ENCODE peak calls at places on chromosomes 4 and X, in eight cellular contexts. D is upper lobe of right lung, I is bronchial epithelial cell, S is uterus, O is tibial artery, F is prostate gland, W is HFF-Myc, R is mucosa of descending colon. B is an unnamed sample.

GRCh38 chr4:105666693-105667092 is 41.8 kb downstream of the INTS12 start:
- DNase-seq in D (no peak), I (peak), S (no peak), O (no peak), F (no peak), W (no peak), R (no peak), B (peak)

GRCh38 chr4:188400456-188400855 is 261.2 kb downstream of the TRIML1 start:
- DNase-seq in D (no peak), I (peak), S (no peak), O (no peak), F (no peak), W (no peak), R (no peak), B (no peak)

GRCh38 chr4:40329805-40330204 is 5.3 kb upstream of the CHRNA9 start:
- DNase-seq in D (no peak), I (no peak), S (no peak), O (no peak), F (no peak), W (no peak), R (no peak), B (no peak)

GRCh38 chr4:23058113-23058512 is 365.4 kb downstream of the GBA3 start:
- DNase-seq in D (no peak), I (no peak), S (no peak), O (no peak), F (no peak), W (no peak), R (no peak), B (no peak)

GRCh38 chr4:52126946-52127345 is 75.8 kb downstream of the SPATA18 start:
- DNase-seq in D (no peak), I (peak), S (no peak), O (no peak), F (no peak), W (no peak), R (no peak), B (no peak)

GRCh38 chr4:63728480-63729177 is 680.6 kb downstream of the TECRL start:
- DNase-seq in D (no peak), I (no peak), S (no peak), O (no peak), F (no peak), W (no peak), R (no peak), B (no peak)

GRCh38 chr4:1720163-1720983 is 750 bp downstream of the TMEM129 start:
- DNase-seq in D (peak), I (no peak), S (no peak), O (no peak), F (peak), W (no peak), R (peak), B (peak)

GRCh38 chrX:118971552-118971951 is 2.9 kb upstream of the LONRF3 start:
- DNase-seq in D (no peak), I (no peak), S (no peak), O (no peak), F (no peak), W (no peak), R (no peak), B (no peak)

DNA sequence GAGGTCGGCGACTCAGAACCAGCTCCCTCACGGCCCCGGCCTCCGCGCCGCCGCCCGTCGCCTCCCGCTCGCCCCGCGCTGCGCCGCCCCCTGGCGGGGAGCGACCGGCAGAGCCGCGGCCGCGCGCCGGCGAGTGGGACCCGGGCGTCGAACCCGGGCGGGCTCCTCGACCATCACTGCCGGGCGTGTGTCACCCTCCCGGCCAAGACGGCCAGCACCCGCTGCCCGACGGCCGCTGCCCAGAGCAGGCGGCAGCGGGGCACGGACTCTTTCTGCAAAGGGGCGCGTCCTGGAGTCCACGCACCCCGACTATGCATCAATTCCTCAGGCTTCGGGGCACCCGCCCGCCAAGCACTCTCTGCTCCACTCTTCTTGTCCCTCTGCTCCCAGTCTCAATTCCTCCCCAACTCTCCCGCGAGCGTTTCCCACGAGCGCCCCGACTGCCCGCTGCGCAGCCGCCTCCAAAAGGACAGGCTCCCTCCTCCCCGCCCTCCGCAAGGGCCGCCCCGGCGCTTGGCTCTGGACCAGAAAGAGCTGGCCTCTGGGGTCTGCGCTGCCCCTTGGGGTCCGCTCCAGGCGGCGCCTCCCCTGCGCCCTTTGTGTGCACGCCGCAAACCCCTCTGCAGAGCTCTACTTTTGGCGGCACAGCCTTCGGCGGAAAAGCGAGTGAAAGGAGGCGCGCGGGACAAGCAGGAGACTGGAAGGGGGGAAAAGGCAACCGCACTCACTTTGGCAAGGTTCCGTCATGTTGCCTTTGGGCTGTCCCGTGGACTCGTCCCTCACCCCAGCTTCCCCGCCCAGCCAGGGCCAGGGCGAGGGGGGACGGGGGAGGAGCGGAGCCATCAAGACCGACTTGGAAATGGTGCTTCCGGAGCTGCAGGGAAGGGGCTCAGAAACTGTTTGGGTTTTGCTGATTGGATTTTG is 1.1 kb downstream of the PDE5A start:
- DNase-seq in D (peak), I (no peak), S (peak), O (peak), F (peak), W (no peak), R (peak), B (peak)
- TF ChIP-seq CTCF in D (peak), I (peak), S (no peak), O (peak), F (no peak), W (no peak), R (peak), B (peak)

GRCh38 chr4:137819964-137820383 is 287.7 kb upstream of the PCDH18 start:
- DNase-seq in D (no peak), I (peak), S (no peak), O (no peak), F (peak), W (peak), R (no peak), B (peak)
- TF ChIP-seq CTCF in D (peak), I (peak), S (no peak), O (no peak), F (peak), W (peak), R (no peak), B (peak)

DNA sequence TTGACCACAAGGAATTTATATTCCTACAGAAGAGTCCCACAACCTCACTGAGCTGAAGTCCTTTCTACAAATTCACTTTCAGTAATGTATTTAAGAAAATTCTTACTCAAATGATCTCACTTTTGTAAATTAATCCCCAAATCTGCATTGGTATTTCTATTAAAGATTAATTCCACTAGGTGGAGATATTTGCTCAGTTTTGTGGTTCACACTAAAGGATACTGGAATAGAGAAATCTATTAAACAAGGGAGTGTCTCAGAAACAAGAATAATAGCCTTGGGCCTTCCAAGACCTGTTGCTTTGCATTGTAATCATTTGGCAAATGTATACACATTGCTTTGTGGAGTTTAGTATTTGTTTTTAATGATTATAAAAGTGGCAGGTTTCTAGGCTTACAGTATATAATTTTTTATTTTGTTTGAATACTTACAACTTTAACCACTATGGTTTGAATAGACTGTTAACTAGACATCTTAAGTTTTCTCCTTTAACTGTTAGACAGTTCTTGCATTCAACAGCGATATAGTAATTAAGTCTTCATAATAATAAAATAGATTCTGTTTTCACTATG is 25.9 kb downstream of the CFAP299 start:
- DNase-seq in D (no peak), I (peak), S (no peak), O (no peak), F (no peak), W (no peak), R (no peak), B (no peak)
- TF ChIP-seq CTCF in D (peak), I (no peak), S (peak), O (peak), F (peak), W (no peak), R (no peak), B (no peak)

GRCh38 chr4:165972747-165973146 is 99.7 kb downstream of the TLL1 start:
- DNase-seq in D (no peak), I (peak), S (no peak), O (no peak), F (no peak), W (no peak), R (no peak), B (no peak)
- TF ChIP-seq CTCF in D (no peak), I (no peak), S (no peak), O (no peak), F (no peak), W (no peak), R (no peak), B (no peak)

GRCh38 chr4:122305853-122306252 is 73.0 kb upstream of the ADAD1 start:
- DNase-seq in D (no peak), I (no peak), S (no peak), O (no peak), F (no peak), W (no peak), R (no peak), B (no peak)

GRCh38 chr4:122300776-122301175 is 78.0 kb upstream of the ADAD1 start:
- DNase-seq in D (no peak), I (no peak), S (no peak), O (no peak), F (no peak), W (no peak), R (no peak), B (no peak)
- TF ChIP-seq CTCF in D (peak), I (no peak), S (no peak), O (no peak), F (no peak), W (peak), R (no peak), B (no peak)

GRCh38 chr4:17599826-17600225 is 14.6 kb upstream of the MED28 start:
- DNase-seq in D (no peak), I (no peak), S (no peak), O (no peak), F (no peak), W (no peak), R (no peak), B (no peak)

GRCh38 chr4:17595471-17596005 is 18.5 kb downstream of the LAP3 start:
- DNase-seq in D (no peak), I (no peak), S (no peak), O (no peak), F (no peak), W (no peak), R (no peak), B (peak)

GRCh38 chr4:17597517-17597916 is 16.9 kb upstream of the MED28 start:
- DNase-seq in D (no peak), I (peak), S (no peak), O (no peak), F (no peak), W (no peak), R (no peak), B (no peak)
- TF ChIP-seq CTCF in D (no peak), I (peak), S (no peak), O (no peak), F (no peak), W (peak), R (no peak), B (no peak)

GRCh38 chr4:3009422-3009821 is 46.1 kb downstream of the GRK4 start:
- DNase-seq in D (no peak), I (peak), S (no peak), O (no peak), F (no peak), W (no peak), R (no peak), B (peak)
- TF ChIP-seq CTCF in D (peak), I (peak), S (no peak), O (no peak), F (no peak), W (peak), R (no peak), B (peak)

GRCh38 chrX:41001327-41001726 is 83.9 kb upstream of the USP9X start:
- DNase-seq in D (no peak), I (no peak), S (no peak), O (no peak), F (no peak), W (no peak), R (no peak), B (no peak)

GRCh38 chrX:41002021-41002420 is 83.2 kb upstream of the USP9X start:
- DNase-seq in D (no peak), I (peak), S (no peak), O (no peak), F (peak), W (no peak), R (no peak), B (no peak)

GRCh38 chrX:41005445-41005992 is 79.7 kb upstream of the USP9X start:
- DNase-seq in D (no peak), I (no peak), S (no peak), O (no peak), F (no peak), W (no peak), R (no peak), B (no peak)

GRCh38 chrX:40998123-40998522 is 87.1 kb upstream of the USP9X start:
- DNase-seq in D (no peak), I (no peak), S (no peak), O (no peak), F (no peak), W (no peak), R (no peak), B (no peak)

GRCh38 chrX:41003501-41004286 is 81.6 kb upstream of the USP9X start:
- DNase-seq in D (no peak), I (no peak), S (no peak), O (no peak), F (no peak), W (no peak), R (no peak), B (no peak)
- TF ChIP-seq CTCF in D (no peak), I (no peak), S (no peak), O (no peak), F (no peak), W (no peak), R (no peak), B (no peak)

DNA sequence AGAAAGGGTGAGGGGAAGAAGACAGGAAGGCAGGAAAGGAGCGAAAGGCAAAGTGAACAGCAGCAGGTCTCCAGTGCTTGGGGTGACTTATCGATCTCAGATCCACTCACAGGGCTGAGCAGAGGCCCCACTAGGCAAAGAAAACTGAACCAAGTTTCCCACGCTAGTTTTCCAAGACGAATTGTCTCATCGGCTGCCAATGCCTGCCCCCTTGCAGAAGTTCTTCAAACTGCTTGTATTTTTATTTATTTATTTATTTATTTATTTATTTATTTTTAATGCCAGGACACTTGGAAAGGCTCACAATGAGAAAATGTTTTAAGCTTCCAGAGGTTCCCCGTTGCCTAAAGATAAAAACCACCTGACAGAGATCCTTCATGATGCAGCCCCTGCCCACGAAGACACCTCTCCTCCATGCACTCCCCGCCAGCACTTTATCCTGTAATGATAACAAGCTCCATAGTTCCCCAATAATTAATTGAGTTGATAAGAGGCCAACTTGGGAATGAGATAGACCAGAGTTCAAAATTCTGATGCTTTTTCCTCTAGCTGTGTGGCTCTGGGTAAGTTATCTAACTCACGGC is 43.2 kb downstream of the QDPR start:
- DNase-seq in D (no peak), I (no peak), S (no peak), O (no peak), F (no peak), W (peak), R (no peak), B (no peak)
- TF ChIP-seq CTCF in D (peak), I (peak), S (peak), O (peak), F (peak), W (peak), R (no peak), B (peak)

DNA sequence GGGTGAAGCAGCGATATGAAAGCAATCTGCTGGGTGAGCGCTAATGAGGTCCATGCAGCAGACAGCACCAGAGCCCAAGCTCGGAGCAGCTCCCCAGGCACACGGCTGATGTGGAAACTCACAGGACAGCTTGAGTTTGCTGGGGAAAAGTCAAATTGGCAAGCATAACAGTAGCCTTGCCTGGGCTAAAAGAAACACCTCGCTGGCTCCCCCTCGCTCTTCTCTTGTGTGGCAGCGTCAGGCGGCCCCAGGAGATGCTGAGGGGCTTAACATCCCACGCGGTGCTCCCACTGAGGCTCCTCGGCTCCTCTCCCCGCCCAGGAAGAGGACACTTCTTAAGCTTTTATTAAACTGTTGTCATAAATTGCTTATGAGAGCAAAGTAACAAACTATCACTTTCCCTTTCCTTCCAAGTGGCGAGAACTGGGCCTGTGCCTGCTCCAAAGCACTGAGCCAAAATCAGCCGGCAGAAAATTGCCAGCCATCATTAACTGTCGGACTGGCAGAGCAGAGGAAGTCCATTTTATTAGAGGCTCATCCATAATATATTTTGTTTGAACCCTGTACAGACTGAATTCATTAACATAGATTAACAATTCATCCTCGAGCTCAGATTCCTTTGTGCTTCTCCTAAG is 111.4 kb downstream of the TSPAN5 start:
- DNase-seq in D (no peak), I (no peak), S (peak), O (peak), F (peak), W (no peak), R (no peak), B (no peak)
- TF ChIP-seq CTCF in D (no peak), I (no peak), S (peak), O (no peak), F (no peak), W (peak), R (no peak), B (no peak)

B was measured in GM13977.